ENCODE peak calls at places on chromosomes 12 and 14, in ten cellular contexts. T, L, X, U, C, K, Z, Q, W and H are unnamed samples. For H3K9me3, the result is how much of the 10 kb centered on the place peaks cover.

GRCh38 chr14:89540830-89541470 is 123.9 kb upstream of the FOXN3 start:
- DNase-seq in Q (no peak), X (no peak), L (no peak), T (no peak), Z (no peak), K (no peak), U (peak), W (no peak), C (no peak), H (no peak)

GRCh38 chr12:81245918-81246611 is 168.2 kb downstream of the ACSS3 start:
- DNase-seq in U (no peak), Q (peak), X (no peak), C (no peak), T (no peak), Z (no peak), W (no peak), L (no peak), K (no peak), H (peak)

GRCh38 chr12:124422570-124423523 is 128.0 kb downstream of the RFLNA start:
- DNase-seq in T (peak), L (no peak), U (peak), Z (peak), Q (no peak), K (peak), C (peak), W (no peak), X (no peak), H (no peak)

GRCh38 chr14:99128185-99128584 is 143.8 kb downstream of the BCL11B start:
- DNase-seq in T (no peak), X (peak), K (no peak), W (no peak), Z (no peak), Q (no peak), L (no peak), C (peak), U (no peak), H (no peak)

GRCh38 chr12:95553202-95553943 is 2.1 kb upstream of the USP44 start:
- DNase-seq in L (no peak), Q (no peak), C (no peak), U (no peak), T (no peak), W (no peak), Z (no peak), X (no peak), K (no peak), H (no peak)

GRCh38 chr12:75890141-75890540 is 141.4 kb downstream of the PHLDA1 start:
- DNase-seq in Z (no peak), T (no peak), L (no peak), W (no peak), U (no peak), X (no peak), K (no peak), Q (no peak), C (no peak), H (no peak)

GRCh38 chr12:128802756-128803155 is 21.0 kb downstream of the SLC15A4 start:
- DNase-seq in W (no peak), L (no peak), K (no peak), X (no peak), Z (no peak), Q (no peak), U (no peak), T (no peak), C (no peak), H (no peak)

GRCh38 chr14:69141550-69141949 is 11.4 kb downstream of the DCAF5 start:
- DNase-seq in W (no peak), Z (no peak), K (no peak), L (no peak), X (no peak), C (no peak), Q (no peak), U (no peak), T (no peak), H (no peak)

GRCh38 chr12:107992870-107993451 is 136.1 kb upstream of the WSCD2 start:
- DNase-seq in U (peak), K (no peak), Q (peak), X (no peak), C (no peak), Z (peak), W (no peak), T (no peak), L (peak), H (peak)

GRCh38 chr12:56159482-56160105 is 1.4 kb downstream of the MYL6 start:
- DNase-seq in T (no peak), W (no peak), X (no peak), K (no peak), C (no peak), L (no peak), Z (no peak), U (no peak), Q (no peak), H (no peak)

GRCh38 chr12:56155256-56155845 is 2.8 kb upstream of the MYL6 start:
- DNase-seq in X (no peak), Z (no peak), L (no peak), C (no peak), W (no peak), Q (no peak), U (no peak), K (no peak), T (no peak), H (no peak)

GRCh38 chr12:56158926-56159461 is 835 bp downstream of the MYL6 start:
- DNase-seq in C (peak), Q (peak), W (peak), L (peak), K (peak), Z (peak), U (peak), T (peak), X (no peak), H (peak)

GRCh38 chr12:56158029-56158925 is at the start of gene MYL6:
- DNase-seq in T (peak), L (peak), K (peak), C (peak), Q (peak), Z (peak), U (peak), X (peak), W (peak), H (peak)

DNA sequence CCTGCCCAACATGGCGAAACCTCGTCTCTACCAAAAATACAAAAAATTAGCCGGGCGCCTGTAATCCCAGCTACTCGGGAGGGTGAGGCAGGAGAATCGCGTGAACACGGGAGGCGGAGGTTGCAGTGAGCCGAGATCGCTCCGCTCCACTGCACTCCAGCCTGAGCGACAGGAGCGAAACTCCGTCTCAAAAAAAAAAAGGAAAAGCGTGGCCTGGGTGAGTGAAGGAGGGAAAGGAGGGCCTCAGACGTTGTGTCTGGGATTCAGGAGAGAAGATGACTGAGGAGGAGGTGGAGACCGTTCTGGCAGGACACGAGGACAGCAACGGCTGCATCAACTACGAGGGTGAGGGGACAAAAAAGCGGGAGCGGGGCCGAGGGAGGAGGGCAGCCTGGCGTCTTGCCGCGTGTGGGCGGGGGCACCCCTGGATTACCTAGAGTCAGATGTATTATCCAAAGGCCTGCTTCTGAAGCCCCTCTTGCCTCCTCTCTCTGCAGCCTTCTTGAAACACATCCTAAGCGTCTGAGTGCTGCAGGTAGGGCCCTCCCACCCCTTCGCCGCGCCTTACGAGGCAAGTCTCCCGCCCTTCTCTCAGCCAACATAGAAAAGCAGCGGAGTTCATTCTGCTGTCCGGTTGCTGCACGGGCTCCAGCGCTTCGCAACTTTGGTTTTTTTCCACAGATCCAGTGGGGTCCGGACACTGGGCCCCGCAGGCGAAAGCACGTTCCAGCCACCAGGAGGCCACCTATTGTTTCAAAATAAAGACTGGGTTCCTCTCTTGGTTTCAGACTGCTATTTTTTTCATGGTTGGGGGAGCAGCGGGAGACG is 744 bp upstream of the MYL6 start:
- DNase-seq in C (peak), Q (peak), U (peak), W (no peak), K (peak), T (peak), L (peak), Z (peak), X (peak), H (peak)
- H3K4me3 ChIP-seq in C (peak), Q (peak), U (peak), W (peak), K (peak), T (peak), L (peak), Z (peak), X (peak), H (peak)

GRCh38 chr14:52182853-52183252 is 84.6 kb upstream of the PTGDR start:
- DNase-seq in L (no peak), T (no peak), C (no peak), X (no peak), Z (no peak), W (no peak), K (no peak), U (no peak), Q (no peak), H (no peak)

GRCh38 chr14:52185178-52185577 is 82.3 kb upstream of the PTGDR start:
- DNase-seq in X (no peak), Q (no peak), Z (no peak), W (no peak), C (no peak), T (no peak), L (no peak), K (no peak), U (peak), H (no peak)

GRCh38 chr14:52175982-52176502 is 91.5 kb upstream of the PTGDR start:
- DNase-seq in X (peak), K (no peak), L (no peak), Z (peak), U (no peak), Q (no peak), W (no peak), C (no peak), T (no peak), H (no peak)

GRCh38 chr14:52179151-52179790 is 88.2 kb upstream of the PTGDR start:
- DNase-seq in X (no peak), T (no peak), C (no peak), Z (no peak), W (no peak), U (no peak), Q (no peak), K (no peak), L (no peak), H (no peak)
- H3K9me3 ChIP-seq in X (under half), T (under half), C (under half), Z (under half), W (under half), U (under half), Q (under half), K (under half), L (under half), H (under half)

DNA sequence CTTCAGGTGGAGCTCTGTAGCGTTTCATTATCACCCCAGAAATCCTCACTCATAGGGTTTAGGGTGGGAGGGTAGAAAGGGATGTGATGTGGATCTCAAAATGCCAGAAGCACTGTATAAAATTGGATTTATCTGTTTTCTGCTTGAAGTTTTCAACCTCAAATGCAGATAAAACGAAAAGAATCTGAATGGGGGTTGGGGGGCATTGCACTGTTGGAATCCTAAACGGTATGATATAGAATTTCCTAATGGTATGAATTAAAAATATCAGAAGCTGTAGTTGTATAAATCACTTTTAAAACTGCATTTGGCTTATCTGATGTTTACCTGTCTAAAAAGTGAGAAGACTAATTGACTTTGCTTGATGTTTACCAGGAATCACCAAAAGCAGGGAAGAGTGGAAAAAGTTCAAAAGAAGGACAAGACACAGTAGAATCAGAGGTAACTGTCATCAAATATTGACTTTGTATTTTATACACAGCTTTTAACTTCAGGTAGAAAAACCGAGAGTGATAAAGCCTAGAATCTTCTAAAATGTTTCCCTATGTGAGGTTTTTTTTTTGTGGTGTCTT is 1.1 kb downstream of the PPP2R5C start:
- DNase-seq in Q (no peak), W (no peak), K (no peak), X (no peak), Z (no peak), U (no peak), T (no peak), L (no peak), C (no peak), H (no peak)
- H3K4me3 ChIP-seq in Q (peak), W (peak), K (peak), X (peak), Z (peak), U (peak), T (peak), L (peak), C (peak), H (peak)

GRCh38 chr14:104353221-104353920 is 215.0 kb downstream of the KIF26A start:
- DNase-seq in L (no peak), U (no peak), Z (no peak), Q (no peak), W (no peak), X (no peak), T (no peak), C (peak), K (peak), H (no peak)
- H3K9me3 ChIP-seq in L (under half), U (under half), Z (under half), Q (under half), W (under half), X (under half), T (under half), C (under half), K (under half), H (under half)

GRCh38 chr14:32728526-32728925 is 210.2 kb upstream of the NPAS3 start:
- DNase-seq in K (no peak), W (no peak), X (no peak), Z (no peak), C (no peak), U (no peak), T (no peak), Q (no peak), L (no peak), H (no peak)
- H3K4me3 ChIP-seq in K (no peak), W (no peak), X (no peak), Z (no peak), C (no peak), U (no peak), T (no peak), Q (no peak), L (no peak), H (no peak)

GRCh38 chr14:81303258-81303935 is 82.6 kb upstream of the GTF2A1 start:
- DNase-seq in X (no peak), T (no peak), Q (no peak), Z (peak), K (peak), U (peak), W (no peak), L (no peak), C (no peak), H (no peak)
- H3K9me3 ChIP-seq in X (under half), T (under half), Q (under half), Z (under half), K (under half), U (under half), W (under half), L (under half), C (under half), H (under half)